ENCODE peak calls at places on chromosome 10, in five cellular contexts. One of them, this sample, is unnamed.

GRCh38 chr10:125023862-125024495 is 82.1 kb downstream of the ZRANB1 start:
- DNase-seq in activated CD8-positive, alpha-beta T cell treated with anti-CD3 and anti-CD28 coated beads for 36 hours: no peak
- DNase-seq in cardiac fibroblast: no peak
- DNase-seq in activated CD4-positive, alpha-beta T cell treated with anti-CD3 and anti-CD28 coated beads for 1 hour: no peak
- DNase-seq in Kasumi-1: no peak
- DNase-seq in this sample: no peak

GRCh38 chr10:1550616-1551015 is 186.7 kb downstream of the ADARB2 start:
- DNase-seq in activated CD8-positive, alpha-beta T cell treated with anti-CD3 and anti-CD28 coated beads for 36 hours: no peak
- DNase-seq in cardiac fibroblast: no peak
- DNase-seq in activated CD4-positive, alpha-beta T cell treated with anti-CD3 and anti-CD28 coated beads for 1 hour: no peak
- DNase-seq in Kasumi-1: no peak
- DNase-seq in this sample: no peak

GRCh38 chr10:94617389-94617944 is 66.1 kb upstream of the CYP2C18 start:
- DNase-seq in activated CD8-positive, alpha-beta T cell treated with anti-CD3 and anti-CD28 coated beads for 36 hours: no peak
- DNase-seq in cardiac fibroblast: no peak
- DNase-seq in activated CD4-positive, alpha-beta T cell treated with anti-CD3 and anti-CD28 coated beads for 1 hour: no peak
- DNase-seq in Kasumi-1: no peak
- DNase-seq in this sample: no peak

GRCh38 chr10:48523212-48523819 is 81.6 kb downstream of the ARHGAP22 start:
- DNase-seq in activated CD8-positive, alpha-beta T cell treated with anti-CD3 and anti-CD28 coated beads for 36 hours: no peak
- DNase-seq in cardiac fibroblast: peak
- DNase-seq in activated CD4-positive, alpha-beta T cell treated with anti-CD3 and anti-CD28 coated beads for 1 hour: no peak
- DNase-seq in Kasumi-1: peak
- DNase-seq in this sample: peak

GRCh38 chr10:61837748-61838055 is 63.8 kb upstream of the ARID5B start:
- DNase-seq in activated CD8-positive, alpha-beta T cell treated with anti-CD3 and anti-CD28 coated beads for 36 hours: no peak
- DNase-seq in cardiac fibroblast: no peak
- DNase-seq in activated CD4-positive, alpha-beta T cell treated with anti-CD3 and anti-CD28 coated beads for 1 hour: no peak
- DNase-seq in Kasumi-1: no peak
- DNase-seq in this sample: no peak

GRCh38 chr10:104925232-104925851 is 284.3 kb downstream of the SORCS3 start:
- DNase-seq in activated CD8-positive, alpha-beta T cell treated with anti-CD3 and anti-CD28 coated beads for 36 hours: peak
- DNase-seq in cardiac fibroblast: peak
- DNase-seq in activated CD4-positive, alpha-beta T cell treated with anti-CD3 and anti-CD28 coated beads for 1 hour: no peak
- DNase-seq in Kasumi-1: peak
- DNase-seq in this sample: peak

GRCh38 chr10:48309711-48310226 is 3.3 kb downstream of the MAPK8 start:
- DNase-seq in activated CD8-positive, alpha-beta T cell treated with anti-CD3 and anti-CD28 coated beads for 36 hours: no peak
- DNase-seq in cardiac fibroblast: peak
- DNase-seq in activated CD4-positive, alpha-beta T cell treated with anti-CD3 and anti-CD28 coated beads for 1 hour: no peak
- DNase-seq in Kasumi-1: no peak
- DNase-seq in this sample: peak

GRCh38 chr10:28137907-28138880 is 139.3 kb upstream of the ODAD2 start:
- DNase-seq in activated CD8-positive, alpha-beta T cell treated with anti-CD3 and anti-CD28 coated beads for 36 hours: no peak
- DNase-seq in cardiac fibroblast: no peak
- DNase-seq in activated CD4-positive, alpha-beta T cell treated with anti-CD3 and anti-CD28 coated beads for 1 hour: no peak
- DNase-seq in Kasumi-1: no peak
- DNase-seq in this sample: peak

GRCh38 chr10:50653142-50653541 is 29.4 kb upstream of the SGMS1 start:
- DNase-seq in activated CD8-positive, alpha-beta T cell treated with anti-CD3 and anti-CD28 coated beads for 36 hours: peak
- DNase-seq in cardiac fibroblast: peak
- DNase-seq in activated CD4-positive, alpha-beta T cell treated with anti-CD3 and anti-CD28 coated beads for 1 hour: no peak
- DNase-seq in Kasumi-1: peak
- DNase-seq in this sample: peak

GRCh38 chr10:60733826-60734225 is 44.5 kb upstream of the CDK1 start:
- DNase-seq in activated CD8-positive, alpha-beta T cell treated with anti-CD3 and anti-CD28 coated beads for 36 hours: no peak
- DNase-seq in cardiac fibroblast: no peak
- DNase-seq in activated CD4-positive, alpha-beta T cell treated with anti-CD3 and anti-CD28 coated beads for 1 hour: no peak
- DNase-seq in Kasumi-1: no peak
- DNase-seq in this sample: no peak

GRCh38 chr10:17981766-17982380 is 30.2 kb downstream of the SLC39A12 start:
- DNase-seq in activated CD8-positive, alpha-beta T cell treated with anti-CD3 and anti-CD28 coated beads for 36 hours: no peak
- DNase-seq in cardiac fibroblast: peak
- DNase-seq in activated CD4-positive, alpha-beta T cell treated with anti-CD3 and anti-CD28 coated beads for 1 hour: no peak
- DNase-seq in Kasumi-1: no peak
- DNase-seq in this sample: no peak

GRCh38 chr10:11880169-11881027 is 57.2 kb downstream of the PROSER2 start:
- DNase-seq in activated CD8-positive, alpha-beta T cell treated with anti-CD3 and anti-CD28 coated beads for 36 hours: no peak
- DNase-seq in cardiac fibroblast: no peak
- DNase-seq in activated CD4-positive, alpha-beta T cell treated with anti-CD3 and anti-CD28 coated beads for 1 hour: no peak
- DNase-seq in Kasumi-1: no peak
- DNase-seq in this sample: no peak

GRCh38 chr10:78203915-78204818 is 170.5 kb downstream of the RPS24 start:
- DNase-seq in activated CD8-positive, alpha-beta T cell treated with anti-CD3 and anti-CD28 coated beads for 36 hours: no peak
- DNase-seq in cardiac fibroblast: peak
- DNase-seq in activated CD4-positive, alpha-beta T cell treated with anti-CD3 and anti-CD28 coated beads for 1 hour: no peak
- DNase-seq in Kasumi-1: no peak
- DNase-seq in this sample: peak

GRCh38 chr10:67385089-67385488 is 310.9 kb downstream of the CTNNA3 start:
- DNase-seq in activated CD8-positive, alpha-beta T cell treated with anti-CD3 and anti-CD28 coated beads for 36 hours: no peak
- DNase-seq in cardiac fibroblast: no peak
- DNase-seq in activated CD4-positive, alpha-beta T cell treated with anti-CD3 and anti-CD28 coated beads for 1 hour: no peak
- DNase-seq in Kasumi-1: peak
- DNase-seq in this sample: no peak

GRCh38 chr10:80199828-80200227 is 5.5 kb downstream of the ANXA11 start:
- DNase-seq in activated CD8-positive, alpha-beta T cell treated with anti-CD3 and anti-CD28 coated beads for 36 hours: no peak
- DNase-seq in cardiac fibroblast: peak
- DNase-seq in activated CD4-positive, alpha-beta T cell treated with anti-CD3 and anti-CD28 coated beads for 1 hour: no peak
- DNase-seq in Kasumi-1: peak
- DNase-seq in this sample: peak

GRCh38 chr10:85642421-85643170 is 724.0 kb downstream of the GRID1 start:
- DNase-seq in activated CD8-positive, alpha-beta T cell treated with anti-CD3 and anti-CD28 coated beads for 36 hours: no peak
- DNase-seq in cardiac fibroblast: peak
- DNase-seq in activated CD4-positive, alpha-beta T cell treated with anti-CD3 and anti-CD28 coated beads for 1 hour: no peak
- DNase-seq in Kasumi-1: no peak
- DNase-seq in this sample: peak

GRCh38 chr10:110737886-110738634 is 93.9 kb downstream of the RBM20 start:
- DNase-seq in activated CD8-positive, alpha-beta T cell treated with anti-CD3 and anti-CD28 coated beads for 36 hours: no peak
- DNase-seq in cardiac fibroblast: peak
- DNase-seq in activated CD4-positive, alpha-beta T cell treated with anti-CD3 and anti-CD28 coated beads for 1 hour: no peak
- DNase-seq in Kasumi-1: no peak
- DNase-seq in this sample: no peak

GRCh38 chr10:124138195-124138882 is 44.9 kb upstream of the CHST15 start:
- DNase-seq in activated CD8-positive, alpha-beta T cell treated with anti-CD3 and anti-CD28 coated beads for 36 hours: no peak
- DNase-seq in cardiac fibroblast: peak
- DNase-seq in activated CD4-positive, alpha-beta T cell treated with anti-CD3 and anti-CD28 coated beads for 1 hour: no peak
- DNase-seq in Kasumi-1: no peak
- DNase-seq in this sample: no peak